ENCODE peak calls at places on chromosomes 3 and 15, in ten cellular contexts. K, E, P, Z, N, Y, U, Q, O and H are unnamed samples.

GRCh38 chr3:99250821-99251355 is 349.4 kb upstream of the DCBLD2 start:
- DNase-seq in P (peak; percentile 13), U (no peak), N (no peak), E (no peak), K (no peak), Y (no peak), Q (no peak), Z (no peak), O (no peak), H (no peak)

GRCh38 chr15:69666441-69666882 is 213.8 kb downstream of the RPLP1 start:
- DNase-seq in K (no peak), N (no peak), P (peak; percentile 27), Q (no peak), Y (peak; percentile 60), Z (no peak), O (peak; percentile 13), U (peak; percentile 15), E (no peak), H (no peak)

GRCh38 chr3:194003128-194004057 is 132.6 kb upstream of the HES1 start:
- DNase-seq in K (no peak), Y (peak; percentile 93), P (peak; percentile 94), E (no peak), U (peak; percentile 25), N (peak; percentile 93), Q (no peak), Z (no peak), O (peak; percentile 87), H (peak; percentile 89)

GRCh38 chr3:37872413-37873160 is 10.9 kb downstream of the CTDSPL start:
- DNase-seq in O (no peak), U (no peak), Q (no peak), P (no peak), K (no peak), Y (no peak), E (no peak), N (no peak), Z (no peak), H (no peak)

GRCh38 chr3:169661567-169662214 is 1.8 kb downstream of the MECOM start:
- DNase-seq in Z (no peak), O (peak; percentile 10), Y (peak; percentile 36), K (no peak), E (no peak), N (peak; percentile 38), Q (peak; percentile 37), P (no peak), U (no peak), H (no peak)

GRCh38 chr15:28960979-28961378 is 75.2 kb downstream of the APBA2 start:
- DNase-seq in K (no peak), Y (peak; percentile 95), O (peak; percentile 44), Z (no peak), N (peak; percentile 94), U (no peak), Q (no peak), E (no peak), P (no peak), H (no peak)

GRCh38 chr15:29970402-29970695 is 112.4 kb upstream of the GOLGA8J start:
- DNase-seq in U (no peak), Q (no peak), N (no peak), Y (no peak), Z (no peak), K (no peak), P (no peak), E (no peak), O (no peak), H (no peak)

GRCh38 chr15:65334586-65335231 is 30.2 kb downstream of the RNU5B-1 start:
- DNase-seq in Q (no peak), N (no peak), O (no peak), P (no peak), K (no peak), Z (no peak), U (no peak), Y (no peak), E (no peak), H (no peak)

GRCh38 chr3:43638594-43639447 is 17.0 kb upstream of the ANO10 start:
- DNase-seq in P (no peak), E (peak; percentile 3), N (peak; percentile 75), K (no peak), O (peak; percentile 13), Y (peak; percentile 54), Q (peak; percentile 44), Z (no peak), U (no peak), H (peak; percentile 44)

GRCh38 chr15:35624881-35625280 is 78.9 kb upstream of the DPH6 start:
- DNase-seq in O (peak; percentile 55), E (no peak), Z (no peak), P (peak; percentile 41), N (no peak), K (peak; percentile 40), Y (peak; percentile 82), U (no peak), Q (no peak), H (peak; percentile 72)

GRCh38 chr15:57570994-57571393 is 20.7 kb upstream of the MYZAP start:
- DNase-seq in Z (no peak), O (peak; percentile 42), K (no peak), U (no peak), N (peak; percentile 70), Y (peak; percentile 49), P (no peak), Q (no peak), E (no peak), H (no peak)

GRCh38 chr15:56996746-56997470 is 78.5 kb downstream of the TCF12 start:
- DNase-seq in Q (no peak), N (no peak), K (no peak), O (no peak), E (no peak), U (no peak), Z (no peak), P (no peak), Y (peak; percentile 62), H (no peak)

GRCh38 chr3:50246517-50246954 is 10.5 kb downstream of the GNAI2 start:
- DNase-seq in K (no peak), P (peak; percentile 51), E (peak; percentile 77), Z (no peak), Q (peak; percentile 95), U (no peak), O (peak; percentile 99), N (peak; percentile 99), Y (peak; percentile 96), H (no peak)

GRCh38 chr3:197697355-197697754 is 39.3 kb downstream of the RUBCN start:
- DNase-seq in E (no peak), O (no peak), P (no peak), Z (no peak), K (no peak), U (no peak), N (no peak), Y (no peak), Q (no peak), H (no peak)